ENCODE peak calls at places on chromosomes 2 and 18, in five cellular contexts. V is cardiac muscle cell, J is WERI-Rb-1, K is MM.1S, F is K562. W is an unnamed sample. For H3K36me3, the result is how much of the 10 kb centered on the place peaks cover.

GRCh38 chr2:233271693-233272092 is 20.2 kb downstream of the ATG16L1 start:
- DNase-seq in F (no peak), V (no peak), K (no peak), J (no peak), W (no peak)

GRCh38 chr18:48367557-48367956 is 41.6 kb downstream of the ZBTB7C start:
- DNase-seq in F (no peak), K (no peak), V (no peak), J (peak), W (no peak)

GRCh38 chr2:221513251-221513650 is 58.9 kb downstream of the EPHA4 start:
- DNase-seq in V (no peak), K (no peak), J (no peak), F (no peak), W (no peak)

GRCh38 chr18:3246636-3247242 is 862 bp upstream of the MYL12A start:
- DNase-seq in V (peak), K (peak), J (no peak), F (peak), W (no peak)

GRCh38 chr2:64873472-64873924 is 115.7 kb upstream of the SLC1A4 start:
- DNase-seq in J (peak), F (peak), K (peak), V (peak), W (peak)

GRCh38 chr2:129191530-129191929 is 787.9 kb upstream of the RAB6C start:
- DNase-seq in V (peak), F (no peak), J (no peak), K (no peak), W (no peak)

GRCh38 chr18:23183356-23184150 is 48.3 kb downstream of the CABLES1 start:
- DNase-seq in K (no peak), F (no peak), V (peak), J (no peak), W (no peak)

GRCh38 chr2:232415736-232416520 is 9.3 kb downstream of the ALPG start:
- DNase-seq in J (no peak), K (no peak), F (no peak), V (no peak), W (no peak)

GRCh38 chr18:45626330-45627203 is 11.3 kb downstream of the SLC14A2 start:
- DNase-seq in F (no peak), J (no peak), V (peak), K (no peak), W (no peak)

GRCh38 chr2:177799531-177799930 is 273.0 kb downstream of the PDE11A start:
- DNase-seq in V (peak), K (peak), F (peak), J (peak), W (no peak)

GRCh38 chr2:223235986-223236385 is 184.0 kb downstream of the KCNE4 start:
- DNase-seq in K (no peak), J (no peak), F (no peak), V (peak), W (no peak)

DNA sequence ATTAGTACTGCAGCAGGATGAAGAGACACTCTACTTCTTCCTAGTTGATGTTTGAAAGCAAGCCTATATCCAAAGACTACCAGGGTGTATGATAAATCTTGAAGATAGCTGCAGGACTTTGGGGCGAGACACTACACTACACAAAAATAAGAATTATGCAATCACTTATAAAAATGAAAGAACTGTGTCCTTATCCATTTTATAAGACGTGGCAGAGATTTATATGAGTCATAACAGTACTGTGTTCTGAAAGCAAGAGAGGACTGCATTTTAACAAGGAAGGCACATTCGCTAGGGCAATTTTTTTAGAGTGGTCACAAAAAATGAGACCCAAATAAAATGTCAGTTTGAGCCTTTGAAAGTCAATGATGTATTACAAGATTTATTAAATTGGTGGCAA is 617.0 kb upstream of the LINC00305 start:
- DNase-seq in V (no peak), F (no peak), J (no peak), K (no peak), W (no peak)
- H3K36me3 ChIP-seq in V (under half), F (under half), J (under half), K (under half), W (under half)

GRCh38 chr2:37643102-37644078 is 28.1 kb downstream of the CDC42EP3 start:
- DNase-seq in K (no peak), J (no peak), V (no peak), F (no peak), W (no peak)
- H3K36me3 ChIP-seq in K (under half), J (half or more), V (under half), F (under half), W (under half)

GRCh38 chr2:69102234-69102633 is 89.3 kb downstream of the ANTXR1 start:
- DNase-seq in V (no peak), J (no peak), F (no peak), K (no peak), W (no peak)

GRCh38 chr2:69099541-69099940 is 86.6 kb downstream of the ANTXR1 start:
- DNase-seq in J (no peak), V (no peak), F (no peak), K (no peak), W (no peak)

GRCh38 chr2:69103495-69103894 is 90.5 kb downstream of the ANTXR1 start:
- DNase-seq in F (no peak), V (no peak), J (no peak), K (no peak), W (no peak)

GRCh38 chr2:69100220-69100723 is 87.3 kb downstream of the ANTXR1 start:
- DNase-seq in V (peak), J (no peak), F (no peak), K (no peak), W (no peak)

DNA sequence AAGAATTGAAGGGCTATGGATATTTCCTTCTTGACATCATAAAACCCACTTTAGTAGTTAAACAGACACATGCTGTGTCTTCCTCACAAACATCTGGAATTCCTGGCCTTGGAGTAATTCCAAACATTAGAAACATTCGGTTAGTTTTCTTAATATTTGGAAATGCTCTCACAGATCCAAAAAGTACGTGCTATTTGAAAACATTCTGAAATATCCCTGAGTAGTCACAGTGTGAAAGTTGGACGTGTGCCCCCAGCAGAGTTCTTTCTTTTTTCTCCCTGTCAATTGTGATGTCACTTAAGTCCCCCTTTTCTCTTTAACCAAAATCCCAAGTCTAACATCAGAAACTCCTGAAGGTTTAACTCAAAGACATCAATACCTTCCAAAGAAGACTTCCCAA is 91.3 kb downstream of the ANTXR1 start:
- DNase-seq in K (no peak), J (no peak), V (no peak), F (no peak), W (no peak)
- H3K36me3 ChIP-seq in K (under half), J (under half), V (under half), F (under half), W (under half)

DNA sequence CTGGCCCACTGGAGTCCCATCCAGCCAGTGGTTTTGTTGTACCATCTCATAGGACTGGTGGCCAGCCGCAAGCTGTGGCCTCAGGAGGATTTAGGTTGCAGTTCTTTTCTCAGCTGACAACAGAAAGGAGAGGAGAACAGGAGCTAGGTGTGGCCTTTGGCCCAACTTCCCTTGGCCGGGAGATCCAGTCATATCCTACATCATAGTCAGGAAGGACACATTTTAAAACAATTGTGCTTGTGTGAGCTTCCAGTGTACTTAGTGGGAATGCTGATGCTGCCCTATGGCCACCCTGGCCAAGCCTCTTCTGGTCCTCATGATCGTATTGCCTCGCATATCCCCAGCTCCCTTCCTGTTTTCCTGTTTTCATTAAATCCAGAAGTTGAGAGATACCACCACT is 98.1 kb downstream of the WDSUB1 start:
- DNase-seq in V (no peak), F (no peak), K (no peak), J (no peak), W (no peak)
- H3K36me3 ChIP-seq in V (under half), F (under half), K (under half), J (under half), W (half or more)

DNA sequence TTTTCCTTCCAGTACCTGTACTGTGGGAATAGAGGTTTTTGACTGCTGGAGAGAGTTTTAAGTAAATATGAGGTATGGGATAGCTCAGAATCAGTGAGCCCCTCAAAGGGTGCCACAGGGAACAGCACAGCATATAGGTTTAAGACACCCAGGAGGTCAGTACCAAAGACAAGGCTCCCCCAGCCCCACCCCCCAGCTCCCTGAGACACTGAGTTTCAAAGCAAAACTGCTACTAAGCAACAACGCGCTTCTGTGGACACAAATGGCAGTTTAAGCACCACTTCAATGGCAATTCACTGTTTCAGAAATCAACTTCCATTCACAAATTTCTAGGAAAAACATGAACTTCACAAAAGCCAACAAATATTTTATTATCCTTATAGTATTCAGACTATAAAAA is 15.2 kb downstream of the E2F6 start:
- DNase-seq in J (no peak), V (no peak), K (no peak), F (no peak), W (no peak)
- H3K36me3 ChIP-seq in J (half or more), V (under half), K (under half), F (half or more), W (under half)

DNA sequence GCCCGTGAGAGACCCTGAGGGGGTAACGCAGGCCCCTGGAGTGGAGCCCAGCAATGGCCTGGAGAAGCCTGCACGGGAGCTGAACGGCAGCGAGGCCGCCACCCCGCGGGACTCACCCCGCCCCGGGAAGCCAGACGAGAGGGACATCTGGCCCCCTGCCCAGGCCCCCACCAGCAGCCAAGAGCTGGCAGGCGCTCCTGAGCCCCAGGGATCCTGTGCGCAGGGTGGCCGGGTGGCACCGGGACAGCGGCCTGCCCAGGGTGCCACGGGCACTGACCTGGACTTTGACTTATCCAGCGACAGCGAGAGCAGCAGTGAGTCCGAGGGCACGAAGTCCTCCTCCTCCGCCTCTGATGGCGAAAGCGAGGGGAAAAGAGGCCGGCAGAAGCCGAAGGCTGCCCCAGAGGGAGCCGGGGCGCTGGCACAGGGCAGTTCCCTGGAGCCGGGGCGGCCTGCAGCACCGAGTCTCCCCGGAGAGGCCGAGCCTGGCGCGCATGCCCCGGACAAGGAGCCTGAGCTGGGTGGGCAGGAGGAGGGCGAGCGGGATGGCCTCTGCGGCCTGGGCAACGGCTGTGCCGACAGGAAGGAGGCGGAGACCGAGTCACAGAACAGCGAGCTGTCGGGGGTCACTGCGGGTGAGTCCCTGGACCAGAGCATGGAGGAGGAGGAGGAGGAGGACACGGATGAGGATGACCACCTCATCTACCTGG is 35.1 kb downstream of the CTDP1 start:
- DNase-seq in K (no peak), F (no peak), V (no peak), J (no peak), W (no peak)
- H3K36me3 ChIP-seq in K (under half), F (half or more), V (under half), J (half or more), W (half or more)

GRCh38 chr2:241601841-241602240 is 35.1 kb downstream of the THAP4 start:
- DNase-seq in K (no peak), F (no peak), V (no peak), J (no peak), W (no peak)

GRCh38 chr2:241602720-241603119 is 34.2 kb downstream of the THAP4 start:
- DNase-seq in J (no peak), F (no peak), K (no peak), V (no peak), W (no peak)

GRCh38 chr2:241606186-241606585 is 30.8 kb downstream of the THAP4 start:
- DNase-seq in V (no peak), K (no peak), F (no peak), J (no peak), W (no peak)

GRCh38 chr2:241607162-241607885 is 29.6 kb downstream of the THAP4 start:
- DNase-seq in J (no peak), V (no peak), K (no peak), F (no peak), W (no peak)

GRCh38 chr2:241603686-241604085 is 33.3 kb downstream of the THAP4 start:
- DNase-seq in J (no peak), F (no peak), K (no peak), V (no peak), W (no peak)
- H3K36me3 ChIP-seq in J (under half), F (half or more), K (under half), V (under half), W (half or more)

GRCh38 chr2:48512071-48512470 is 17.9 kb upstream of the STON1 start:
- DNase-seq in J (no peak), F (no peak), K (no peak), V (no peak), W (no peak)

GRCh38 chr2:48519608-48520007 is 10.3 kb upstream of the STON1 start:
- DNase-seq in V (no peak), J (no peak), K (no peak), F (no peak), W (no peak)

GRCh38 chr2:48512586-48512985 is 17.4 kb upstream of the STON1 start:
- DNase-seq in K (no peak), F (no peak), V (no peak), J (no peak), W (no peak)

GRCh38 chr2:48514591-48514990 is 15.4 kb upstream of the STON1 start:
- DNase-seq in J (no peak), K (no peak), V (peak), F (no peak), W (no peak)

GRCh38 chr2:48515588-48515987 is 14.4 kb upstream of the STON1 start:
- DNase-seq in V (no peak), K (no peak), F (no peak), J (peak), W (no peak)
- H3K36me3 ChIP-seq in V (under half), K (under half), F (under half), J (half or more), W (under half)

DNA sequence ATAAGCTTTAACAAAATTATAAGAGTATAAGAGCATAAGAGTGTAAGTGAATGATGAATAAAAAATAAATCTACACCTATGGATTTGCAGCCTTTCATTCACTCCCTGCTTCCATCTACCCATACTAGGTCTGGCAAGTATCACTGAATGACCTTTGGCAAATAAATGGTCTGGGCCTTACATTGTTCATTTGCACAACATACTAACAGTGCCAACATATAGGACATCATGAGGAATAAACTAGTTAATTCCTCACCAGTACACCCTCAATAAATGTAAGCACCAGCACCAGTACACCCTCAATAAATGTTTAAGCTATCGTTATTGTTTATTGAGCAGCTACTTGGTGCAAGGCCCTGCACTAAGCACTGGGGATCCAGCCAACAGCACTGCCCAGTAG is 26.9 kb downstream of the STAT1 start:
- DNase-seq in F (no peak), K (no peak), J (no peak), V (no peak), W (no peak)
- H3K36me3 ChIP-seq in F (half or more), K (under half), J (half or more), V (under half), W (half or more)